ENCODE peak calls at places on chromosomes 4 and X, in five cellular contexts. Y is transverse colon, G is suprapubic skin, Q is tibial nerve, T is thyroid gland. S is an unnamed sample.
A peak's percentile ranks its signal among the peaks of the same experiment; 100 is the strongest.

GRCh38 chr4:121690001-121690400 is 6.8 kb downstream of the ANXA5 start:
- DNase-seq in Y (no peak), G (no peak), Q (no peak), T (no peak), S (no peak)

GRCh38 chr4:26803462-26803861 is 57.2 kb upstream of the STIM2 start:
- DNase-seq in Y (no peak), G (no peak), Q (no peak), T (peak; percentile 7), S (no peak)

GRCh38 chrX:258291-259040 is 22.7 kb upstream of the PLCXD1 start:
- DNase-seq in Y (no peak), G (no peak), Q (no peak), T (no peak), S (no peak)

GRCh38 chr4:54186371-54186770 is 42.7 kb upstream of the PDGFRA start:
- DNase-seq in Y (no peak), G (no peak), Q (no peak), T (no peak), S (no peak)

GRCh38 chrX:10444204-10444603 is 176.2 kb downstream of the MID1 start:
- DNase-seq in Y (no peak), G (no peak), Q (no peak), T (no peak), S (no peak)

GRCh38 chr4:77232653-77233052 is 75.6 kb downstream of the CCNG2 start:
- DNase-seq in Y (no peak), G (no peak), Q (no peak), T (no peak), S (no peak)

GRCh38 chrX:64739792-64740378 is 236.4 kb downstream of the ZC4H2 start:
- DNase-seq in Y (peak; percentile 18), G (no peak), Q (no peak), T (no peak), S (no peak)

GRCh38 chr4:176048631-176049030 is 17.0 kb upstream of the WDR17 start:
- DNase-seq in Y (no peak), G (no peak), Q (no peak), T (no peak), S (no peak)

GRCh38 chr4:151811403-151811802 is 50.6 kb upstream of the GATB start:
- DNase-seq in Y (no peak), G (no peak), Q (no peak), T (no peak), S (no peak)

GRCh38 chr4:105461221-105462041 is 12.4 kb downstream of the PPA2 start:
- DNase-seq in Y (no peak), G (no peak), Q (no peak), T (no peak), S (no peak)

GRCh38 chr4:75698162-75698962 is 25.2 kb upstream of the G3BP2 start:
- DNase-seq in Y (no peak), G (no peak), Q (no peak), T (no peak), S (no peak)

GRCh38 chrX:85052636-85053343 is 49.1 kb downstream of the APOOL start:
- DNase-seq in Y (no peak), G (no peak), Q (no peak), T (no peak), S (no peak)

GRCh38 chrX:15418707-15419181 is 34.5 kb upstream of the VEGFD start:
- DNase-seq in Y (no peak), G (no peak), Q (no peak), T (no peak), S (no peak)

GRCh38 chr4:117479673-117480072 is 394.3 kb upstream of the TRAM1L1 start:
- DNase-seq in Y (no peak), G (no peak), Q (no peak), T (no peak), S (no peak)

GRCh38 chr4:17066241-17066640 is 167.8 kb upstream of the LDB2 start:
- DNase-seq in Y (no peak), G (no peak), Q (no peak), T (no peak), S (no peak)

GRCh38 chr4:17068396-17068795 is 170.0 kb upstream of the LDB2 start:
- DNase-seq in Y (no peak), G (no peak), Q (no peak), T (no peak), S (no peak)

GRCh38 chr4:17065821-17066220 is 167.4 kb upstream of the LDB2 start:
- DNase-seq in Y (no peak), G (no peak), Q (no peak), T (no peak), S (no peak)

GRCh38 chr4:17066972-17067371 is 168.5 kb upstream of the LDB2 start:
- DNase-seq in Y (no peak), G (no peak), Q (no peak), T (no peak), S (no peak)

GRCh38 chr4:17068885-17069284 is 170.4 kb upstream of the LDB2 start:
- DNase-seq in Y (no peak), G (no peak), Q (no peak), T (no peak), S (no peak)
- H3K4me1 ChIP-seq in Y (no peaks in the 10 kb centered on the region), G (peaks cover 17% of the 10 kb centered on the region), Q (no peaks in the 10 kb centered on the region), T (no peaks in the 10 kb centered on the region), S (no peaks in the 10 kb centered on the region)

DNA sequence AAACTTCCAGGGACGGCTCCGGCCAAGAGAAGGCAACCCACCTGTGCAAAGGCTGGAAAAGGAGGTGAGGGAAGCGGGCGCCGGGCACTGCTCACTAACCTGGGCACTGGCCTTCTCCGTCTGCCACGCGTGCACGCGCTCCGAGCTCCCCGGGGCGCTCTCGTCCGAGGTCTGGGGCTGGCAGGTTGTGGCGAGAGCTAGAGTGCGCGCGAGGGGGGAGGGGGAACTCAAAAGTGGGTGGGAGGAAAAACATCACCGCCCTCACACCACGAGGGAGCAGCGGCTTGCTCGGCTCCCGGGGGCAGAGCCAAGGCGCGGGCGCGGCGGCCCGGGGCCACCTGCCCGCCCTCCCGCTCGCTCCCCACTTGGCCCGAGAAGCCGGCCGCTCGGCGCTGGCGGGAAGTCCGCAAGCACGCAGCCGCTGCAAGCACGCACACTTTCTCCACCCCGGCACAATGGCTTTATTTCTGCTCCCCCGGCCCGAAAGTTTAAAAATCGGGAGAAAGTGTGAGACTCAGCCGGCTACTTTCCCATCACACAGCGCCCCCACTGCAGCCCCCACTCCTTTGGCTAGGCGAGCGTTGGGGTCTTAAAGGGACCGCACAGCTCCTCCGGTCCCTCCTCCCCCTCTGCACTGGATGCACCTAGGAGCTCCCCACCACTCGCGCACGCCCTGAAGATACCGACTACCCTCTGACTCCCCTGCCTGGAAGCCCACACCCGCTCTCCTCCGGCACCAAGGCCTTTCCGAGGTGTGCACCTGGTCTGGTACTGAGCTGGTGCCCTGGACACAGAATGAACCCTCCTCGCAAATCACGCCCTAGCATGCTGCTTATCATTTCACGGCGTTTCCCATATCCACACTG is at the start of gene CHRDL1:
- DNase-seq in Y (peak; percentile 18), G (peak; percentile 72), Q (peak; percentile 27), T (peak; percentile 58), S (no peak)
- H3K4me3 ChIP-seq in Y (peak within 1 kb of the TSS; percentile 22), G (peak within 1 kb of the TSS; percentile 44), Q (peak within 1 kb of the TSS; percentile 56), T (no peak within 1 kb of the TSS), S (peak within 1 kb of the TSS; percentile 53)

DNA sequence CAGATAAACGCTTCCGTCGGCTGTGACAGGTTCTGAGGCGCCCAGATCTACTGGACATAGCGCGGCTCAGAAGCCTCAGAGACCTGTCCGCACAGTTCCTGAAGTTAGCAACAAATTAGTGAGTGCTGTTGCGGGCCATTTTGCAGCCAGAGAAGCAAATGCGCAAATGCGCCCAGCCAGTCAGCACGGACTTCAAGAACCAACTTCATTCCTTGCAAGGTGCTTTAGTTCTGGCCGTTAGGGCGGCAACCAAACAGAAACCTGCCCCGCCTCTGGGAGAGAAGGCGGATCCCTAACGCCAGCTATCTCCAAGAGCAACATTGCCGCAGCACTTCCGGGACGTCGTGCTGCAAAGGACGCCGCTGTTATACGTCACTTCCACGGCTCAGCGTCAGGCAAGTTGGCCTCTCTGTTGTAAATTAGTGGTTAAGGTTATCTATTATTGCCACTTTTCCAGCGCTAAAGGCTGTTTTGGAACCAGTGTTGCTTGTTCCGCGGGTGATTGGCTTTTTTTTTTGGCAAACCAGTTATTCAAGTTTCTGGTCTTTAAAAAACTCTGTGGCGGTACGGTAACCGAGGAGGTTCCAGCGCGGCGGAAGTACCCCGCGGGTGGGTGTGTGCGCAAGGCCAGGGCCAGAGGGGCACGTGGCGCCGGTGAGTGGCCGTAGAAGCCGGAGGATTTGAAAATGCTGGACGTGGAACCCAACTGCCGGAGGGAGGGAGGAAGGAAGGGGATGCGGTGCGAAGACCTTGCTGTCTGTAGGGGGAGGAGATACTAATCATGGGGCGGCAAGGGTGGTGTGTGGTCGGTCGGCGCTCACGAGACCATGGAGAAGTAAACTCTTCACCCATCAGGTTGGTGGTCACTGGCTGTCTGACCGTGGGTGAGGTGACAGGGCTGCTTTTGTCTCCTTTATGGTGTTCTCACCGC is at the start of gene GAR1:
- DNase-seq in Y (peak; percentile 95), G (peak; percentile 94), Q (peak; percentile 67), T (peak; percentile 94), S (peak; percentile 93)
- TF ChIP-seq POLR2A in Y (peak; percentile 87), G (no peak), Q (no peak), T (no peak), S (no peak)

GRCh38 chr4:5686338-5686737 is 22.0 kb downstream of the EVC2 start:
- DNase-seq in Y (no peak), G (no peak), Q (no peak), T (no peak), S (no peak)
- H3K4me1 ChIP-seq in Y (no peaks in the 10 kb centered on the region), G (no peaks in the 10 kb centered on the region), Q (no peaks in the 10 kb centered on the region), T (no peaks in the 10 kb centered on the region), S (no peaks in the 10 kb centered on the region)

DNA sequence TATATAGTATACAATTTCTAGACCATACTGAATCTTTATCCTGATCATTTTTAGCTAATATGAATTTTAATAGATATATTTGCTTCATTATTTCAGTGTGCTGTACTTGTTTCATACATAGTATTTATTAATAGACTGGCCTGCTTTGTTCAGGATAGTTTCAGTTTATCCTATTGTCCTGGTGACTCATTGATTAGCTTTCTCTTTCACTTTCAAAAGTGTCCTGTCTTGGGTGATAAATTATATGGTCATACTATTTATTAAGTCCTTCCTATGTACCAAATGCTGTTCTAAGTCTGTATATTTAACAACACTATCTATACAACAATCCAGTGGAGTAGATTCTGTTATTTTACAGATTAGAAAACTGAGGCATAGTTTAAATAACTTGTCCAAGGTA is 153.8 kb upstream of the RAPGEF2 start:
- DNase-seq in Y (no peak), G (no peak), Q (no peak), T (no peak), S (no peak)
- H3K4me3 ChIP-seq in Y (no peak overlapping the region), G (no peak overlapping the region), Q (no peak overlapping the region), T (no peak overlapping the region), S (no peak overlapping the region)

GRCh38 chr4:41200486-41201017 is 13.8 kb downstream of the APBB2 start:
- DNase-seq in Y (no peak), G (no peak), Q (no peak), T (no peak), S (no peak)
- TF ChIP-seq POLR2A in Y (no peak), G (no peak), Q (no peak), T (no peak), S (no peak)

DNA sequence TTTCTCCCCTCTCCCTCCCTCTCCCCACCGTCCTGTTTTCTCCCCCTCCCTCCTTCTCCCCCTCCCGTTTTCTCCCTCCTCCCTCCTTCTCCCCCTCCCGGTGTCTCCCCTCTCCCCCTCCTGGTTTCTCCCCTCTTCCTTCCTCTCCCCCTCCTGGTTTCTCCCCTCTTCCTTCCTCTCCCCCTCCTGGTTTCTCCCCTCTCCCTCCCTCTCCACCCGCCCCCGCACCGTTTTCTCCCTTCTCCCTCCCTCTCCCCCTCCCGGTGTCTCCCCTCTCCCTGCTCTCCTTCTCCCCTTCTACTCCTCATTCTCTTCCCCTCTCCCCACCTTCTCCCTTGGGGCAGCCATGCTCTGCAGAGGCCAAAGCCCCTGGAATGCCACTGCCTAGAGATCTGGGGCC is 12.1 kb downstream of the SH3TC1 start:
- DNase-seq in Y (no peak), G (no peak), Q (no peak), T (no peak), S (no peak)
- H3K4me1 ChIP-seq in Y (peaks cover 3% of the 10 kb centered on the region), G (peaks cover 12% of the 10 kb centered on the region), Q (no peaks in the 10 kb centered on the region), T (peaks cover 25% of the 10 kb centered on the region), S (no peaks in the 10 kb centered on the region)

S was measured in heart left ventricle.